ENCODE peak calls at places on chromosomes 11 and 22, in nine cellular contexts. J, D, E, X, K, O, T, V and I are unnamed samples.

GRCh38 chr11:120807414-120808150 is 216.3 kb upstream of the TBCEL start:
- DNase-seq in J (no peak), D (no peak), E (no peak), X (no peak), K (peak), O (peak), T (peak), V (no peak), I (no peak)

GRCh38 chr11:75406338-75406777 is 7.0 kb downstream of the RPS3 start:
- DNase-seq in J (no peak), D (no peak), E (no peak), X (no peak), K (no peak), O (peak), T (no peak), V (no peak), I (no peak)

GRCh38 chr11:114616516-114616915 is 20.9 kb upstream of the NXPE4 start:
- DNase-seq in J (no peak), D (no peak), E (no peak), X (no peak), K (no peak), O (no peak), T (no peak), V (no peak), I (no peak)

GRCh38 chr11:130217133-130217631 is 57.6 kb downstream of the ST14 start:
- DNase-seq in J (no peak), D (peak), E (no peak), X (no peak), K (no peak), O (no peak), T (no peak), V (no peak), I (no peak)

GRCh38 chr22:31085493-31085824 is 4.3 kb downstream of the SMTN start:
- DNase-seq in J (peak), D (peak), E (no peak), X (peak), K (no peak), O (no peak), T (no peak), V (no peak), I (no peak)

GRCh38 chr11:23473782-23474181 is 613.5 kb upstream of the CCDC179 start:
- DNase-seq in J (no peak), D (no peak), E (no peak), X (no peak), K (no peak), O (no peak), T (no peak), V (no peak), I (no peak)

GRCh38 chr22:48961705-48962104 is 866.0 kb downstream of the BRD1 start:
- DNase-seq in J (no peak), D (no peak), E (no peak), X (no peak), K (no peak), O (no peak), T (no peak), V (no peak), I (no peak)

GRCh38 chr11:66851698-66852465 is 5.0 kb upstream of the LRFN4 start:
- DNase-seq in J (no peak), D (no peak), E (no peak), X (no peak), K (no peak), O (no peak), T (no peak), V (no peak), I (no peak)

GRCh38 chr11:94993400-94993943 is 20.0 kb downstream of the KDM4D start:
- DNase-seq in J (no peak), D (no peak), E (no peak), X (no peak), K (no peak), O (no peak), T (no peak), V (no peak), I (no peak)

GRCh38 chr11:2387266-2387982 is 10.3 kb downstream of the CD81 start:
- DNase-seq in J (no peak), D (peak), E (no peak), X (no peak), K (no peak), O (peak), T (no peak), V (no peak), I (no peak)

GRCh38 chr11:35162795-35163194 is 23.8 kb downstream of the CD44 start:
- DNase-seq in J (no peak), D (no peak), E (no peak), X (no peak), K (peak), O (no peak), T (no peak), V (no peak), I (no peak)

GRCh38 chr11:60429272-60429671 is at the start of gene MS4A5:
- DNase-seq in J (no peak), D (no peak), E (no peak), X (no peak), K (no peak), O (no peak), T (no peak), V (no peak), I (no peak)

GRCh38 chr22:22210375-22210774 is 34.2 kb upstream of the VPREB1 start:
- DNase-seq in J (no peak), D (no peak), E (no peak), X (no peak), K (peak), O (peak), T (peak), V (no peak), I (peak)

GRCh38 chr22:44387486-44387885 is 74.7 kb upstream of the SHISAL1 start:
- DNase-seq in J (no peak), D (no peak), E (no peak), X (no peak), K (no peak), O (no peak), T (no peak), V (no peak), I (no peak)

GRCh38 chr22:47012589-47013365 is 250.3 kb downstream of the TBC1D22A start:
- DNase-seq in J (no peak), D (no peak), E (no peak), X (no peak), K (peak), O (peak), T (peak), V (no peak), I (no peak)

GRCh38 chr11:8826901-8827560 is 84.0 kb upstream of the AKIP1 start:
- DNase-seq in J (no peak), D (no peak), E (no peak), X (no peak), K (no peak), O (no peak), T (no peak), V (no peak), I (no peak)

GRCh38 chr22:47990486-47990885 is 1228.0 kb downstream of the TBC1D22A start:
- DNase-seq in J (no peak), D (no peak), E (no peak), X (no peak), K (no peak), O (no peak), T (no peak), V (no peak), I (no peak)

GRCh38 chr22:19448076-19448607 is 631 bp upstream of the C22orf39 start:
- DNase-seq in J (peak), D (no peak), E (peak), X (no peak), K (peak), O (peak), T (no peak), V (no peak), I (peak)

GRCh38 chr11:111730871-111731591 is 35.2 kb downstream of the PPP2R1B start:
- DNase-seq in J (peak), D (no peak), E (no peak), X (peak), K (no peak), O (peak), T (no peak), V (no peak), I (no peak)

GRCh38 chr11:34655335-34656008 is 34.6 kb downstream of the EHF start:
- DNase-seq in J (no peak), D (no peak), E (no peak), X (no peak), K (no peak), O (peak), T (peak), V (no peak), I (no peak)

GRCh38 chr11:115530752-115531151 is 26.5 kb upstream of the CADM1 start:
- DNase-seq in J (no peak), D (no peak), E (no peak), X (no peak), K (no peak), O (no peak), T (no peak), V (no peak), I (no peak)

GRCh38 chr11:12430912-12431311 is 53.5 kb downstream of the PARVA start:
- DNase-seq in J (peak), D (no peak), E (no peak), X (no peak), K (no peak), O (peak), T (peak), V (no peak), I (no peak)

GRCh38 chr11:73215191-73216134 is 2.6 kb upstream of the P2RY2 start:
- DNase-seq in J (no peak), D (no peak), E (no peak), X (no peak), K (no peak), O (no peak), T (no peak), V (no peak), I (no peak)